ENCODE peak calls at places on chromosomes 16 and 17, in seven cellular contexts. One of them, this sample, is unnamed.

GRCh38 chr16:57620316-57621231 is 7.9 kb upstream of the ADGRG1 start:
- DNase-seq in AG20443: no peak
- DNase-seq in NB4: no peak
- DNase-seq in effector memory CD4-positive, alpha-beta T cell: no peak
- DNase-seq in iris pigment epithelial cell: no peak
- DNase-seq in HS-27A: no peak
- DNase-seq in A549: no peak
- DNase-seq in this sample: no peak

GRCh38 chr16:68355447-68356248 is 44.8 kb downstream of the PRMT7 start:
- DNase-seq in AG20443: no peak
- DNase-seq in NB4: peak; percentile 71
- DNase-seq in effector memory CD4-positive, alpha-beta T cell: no peak
- DNase-seq in iris pigment epithelial cell: no peak
- DNase-seq in HS-27A: no peak
- DNase-seq in A549: no peak
- DNase-seq in this sample: peak; percentile 5

GRCh38 chr17:76537288-76537577 is 276 bp downstream of the CYGB start:
- DNase-seq in AG20443: peak; percentile 72
- DNase-seq in NB4: no peak
- DNase-seq in effector memory CD4-positive, alpha-beta T cell: no peak
- DNase-seq in iris pigment epithelial cell: peak; percentile 57
- DNase-seq in HS-27A: no peak
- DNase-seq in A549: no peak
- DNase-seq in this sample: no peak

GRCh38 chr17:76265624-76266243 is 586 bp downstream of the UBALD2 start:
- DNase-seq in AG20443: peak; percentile 57
- DNase-seq in NB4: peak; percentile 63
- DNase-seq in effector memory CD4-positive, alpha-beta T cell: peak; percentile 41
- DNase-seq in iris pigment epithelial cell: peak; percentile 43
- DNase-seq in HS-27A: no peak
- DNase-seq in A549: peak; percentile 53
- DNase-seq in this sample: peak; percentile 42

GRCh38 chr17:13520899-13521572 is 80.7 kb downstream of the HS3ST3A1 start:
- DNase-seq in AG20443: peak; percentile 78
- DNase-seq in NB4: no peak
- DNase-seq in effector memory CD4-positive, alpha-beta T cell: no peak
- DNase-seq in iris pigment epithelial cell: peak; percentile 86
- DNase-seq in HS-27A: no peak
- DNase-seq in A549: no peak
- DNase-seq in this sample: no peak

GRCh38 chr17:63438092-63439051 is 7.7 kb downstream of the CYB561 start:
- DNase-seq in AG20443: no peak
- DNase-seq in NB4: no peak
- DNase-seq in effector memory CD4-positive, alpha-beta T cell: no peak
- DNase-seq in iris pigment epithelial cell: no peak
- DNase-seq in HS-27A: no peak
- DNase-seq in A549: no peak
- DNase-seq in this sample: no peak

GRCh38 chr17:22517716-22518115 is 825.4 kb downstream of the KCNJ18 start:
- DNase-seq in AG20443: no peak
- DNase-seq in NB4: peak; percentile 54
- DNase-seq in effector memory CD4-positive, alpha-beta T cell: no peak
- DNase-seq in iris pigment epithelial cell: no peak
- DNase-seq in HS-27A: no peak
- DNase-seq in A549: peak; percentile 19
- DNase-seq in this sample: no peak

GRCh38 chr16:67967956-67968439 is 439 bp downstream of the SLC12A4 start:
- DNase-seq in AG20443: peak; percentile 83
- DNase-seq in NB4: peak; percentile 61
- DNase-seq in effector memory CD4-positive, alpha-beta T cell: no peak
- DNase-seq in iris pigment epithelial cell: peak; percentile 36
- DNase-seq in HS-27A: no peak
- DNase-seq in A549: no peak
- DNase-seq in this sample: peak; percentile 35

GRCh38 chr17:48841395-48841831 is 10.6 kb downstream of the CALCOCO2 start:
- DNase-seq in AG20443: peak; percentile 49
- DNase-seq in NB4: peak; percentile 86
- DNase-seq in effector memory CD4-positive, alpha-beta T cell: no peak
- DNase-seq in iris pigment epithelial cell: peak; percentile 92
- DNase-seq in HS-27A: no peak
- DNase-seq in A549: no peak
- DNase-seq in this sample: peak; percentile 99

GRCh38 chr17:38556234-38556633 is 49.5 kb downstream of the SRCIN1 start:
- DNase-seq in AG20443: no peak
- DNase-seq in NB4: peak; percentile 72
- DNase-seq in effector memory CD4-positive, alpha-beta T cell: no peak
- DNase-seq in iris pigment epithelial cell: no peak
- DNase-seq in HS-27A: no peak
- DNase-seq in A549: no peak
- DNase-seq in this sample: peak; percentile 74

GRCh38 chr16:67613808-67614207 is 31.1 kb upstream of the CARMIL2 start:
- DNase-seq in AG20443: no peak
- DNase-seq in NB4: peak; percentile 28
- DNase-seq in effector memory CD4-positive, alpha-beta T cell: no peak
- DNase-seq in iris pigment epithelial cell: no peak
- DNase-seq in HS-27A: no peak
- DNase-seq in A549: peak; percentile 46
- DNase-seq in this sample: no peak

GRCh38 chr17:47686276-47686635 is 7.7 kb upstream of the TBKBP1 start:
- DNase-seq in AG20443: peak; percentile 40
- DNase-seq in NB4: no peak
- DNase-seq in effector memory CD4-positive, alpha-beta T cell: no peak
- DNase-seq in iris pigment epithelial cell: peak; percentile 65
- DNase-seq in HS-27A: no peak
- DNase-seq in A549: no peak
- DNase-seq in this sample: no peak

GRCh38 chr17:45784583-45785372 is 658 bp downstream of the CRHR1 start:
- DNase-seq in AG20443: peak; percentile 48
- DNase-seq in NB4: peak; percentile 74
- DNase-seq in effector memory CD4-positive, alpha-beta T cell: no peak
- DNase-seq in iris pigment epithelial cell: peak; percentile 10
- DNase-seq in HS-27A: no peak
- DNase-seq in A549: no peak
- DNase-seq in this sample: peak; percentile 40

GRCh38 chr16:15644306-15644961 is 1.5 kb upstream of the MARF1 start:
- DNase-seq in AG20443: peak; percentile 17
- DNase-seq in NB4: no peak
- DNase-seq in effector memory CD4-positive, alpha-beta T cell: no peak
- DNase-seq in iris pigment epithelial cell: peak; percentile 38
- DNase-seq in HS-27A: no peak
- DNase-seq in A549: peak; percentile 54
- DNase-seq in this sample: no peak

GRCh38 chr17:18933102-18934058 is 18.6 kb upstream of the SLC5A10 start:
- DNase-seq in AG20443: no peak
- DNase-seq in NB4: peak; percentile 34
- DNase-seq in effector memory CD4-positive, alpha-beta T cell: no peak
- DNase-seq in iris pigment epithelial cell: no peak
- DNase-seq in HS-27A: no peak
- DNase-seq in A549: no peak
- DNase-seq in this sample: no peak

GRCh38 chr17:43832976-43833829 is at the start of gene MPP3:
- DNase-seq in AG20443: peak; percentile 97
- DNase-seq in NB4: peak; percentile 46
- DNase-seq in effector memory CD4-positive, alpha-beta T cell: peak; percentile 4
- DNase-seq in iris pigment epithelial cell: peak; percentile 73
- DNase-seq in HS-27A: no peak
- DNase-seq in A549: peak; percentile 78
- DNase-seq in this sample: peak; percentile 12

GRCh38 chr16:5325932-5326331 is 228.3 kb upstream of the EEF2KMT start:
- DNase-seq in AG20443: no peak
- DNase-seq in NB4: no peak
- DNase-seq in effector memory CD4-positive, alpha-beta T cell: no peak
- DNase-seq in iris pigment epithelial cell: no peak
- DNase-seq in HS-27A: no peak
- DNase-seq in A549: no peak
- DNase-seq in this sample: no peak

GRCh38 chr16:25135239-25135878 is 23.8 kb downstream of the LCMT1 start:
- DNase-seq in AG20443: peak; percentile 32
- DNase-seq in NB4: no peak
- DNase-seq in effector memory CD4-positive, alpha-beta T cell: no peak
- DNase-seq in iris pigment epithelial cell: peak; percentile 60
- DNase-seq in HS-27A: no peak
- DNase-seq in A549: peak; percentile 64
- DNase-seq in this sample: no peak

GRCh38 chr17:7477392-7478275 is 1.8 kb downstream of the ZBTB4 start:
- DNase-seq in AG20443: peak; percentile 87
- DNase-seq in NB4: no peak
- DNase-seq in effector memory CD4-positive, alpha-beta T cell: no peak
- DNase-seq in iris pigment epithelial cell: peak; percentile 86
- DNase-seq in HS-27A: no peak
- DNase-seq in A549: peak; percentile 24
- DNase-seq in this sample: no peak

GRCh38 chr16:30997887-30998711 is 12.3 kb downstream of the STX1B start:
- DNase-seq in AG20443: peak; percentile 89
- DNase-seq in NB4: no peak
- DNase-seq in effector memory CD4-positive, alpha-beta T cell: no peak
- DNase-seq in iris pigment epithelial cell: peak; percentile 90
- DNase-seq in HS-27A: peak; percentile 76
- DNase-seq in A549: peak; percentile 74
- DNase-seq in this sample: no peak

GRCh38 chr16:30065943-30066881 is 652 bp downstream of the ALDOA start:
- DNase-seq in AG20443: peak; percentile 64
- DNase-seq in NB4: peak; percentile 77
- DNase-seq in effector memory CD4-positive, alpha-beta T cell: peak; percentile 20
- DNase-seq in iris pigment epithelial cell: peak; percentile 84
- DNase-seq in HS-27A: no peak
- DNase-seq in A549: peak; percentile 43
- DNase-seq in this sample: no peak

GRCh38 chr17:31112001-31112661 is 17.4 kb downstream of the NF1 start:
- DNase-seq in AG20443: no peak
- DNase-seq in NB4: no peak
- DNase-seq in effector memory CD4-positive, alpha-beta T cell: no peak
- DNase-seq in iris pigment epithelial cell: peak; percentile 48
- DNase-seq in HS-27A: no peak
- DNase-seq in A549: no peak
- DNase-seq in this sample: no peak

GRCh38 chr17:28474035-28474640 is 694 bp downstream of the SLC13A2 start:
- DNase-seq in AG20443: no peak
- DNase-seq in NB4: no peak
- DNase-seq in effector memory CD4-positive, alpha-beta T cell: no peak
- DNase-seq in iris pigment epithelial cell: no peak
- DNase-seq in HS-27A: no peak
- DNase-seq in A549: no peak
- DNase-seq in this sample: no peak

GRCh38 chr16:69017036-69017783 is 88.2 kb upstream of the HAS3 start:
- DNase-seq in AG20443: peak; percentile 70
- DNase-seq in NB4: peak; percentile 13
- DNase-seq in effector memory CD4-positive, alpha-beta T cell: no peak
- DNase-seq in iris pigment epithelial cell: peak; percentile 75
- DNase-seq in HS-27A: no peak
- DNase-seq in A549: peak; percentile 69
- DNase-seq in this sample: peak; percentile 42

GRCh38 chr17:74861554-74862107 is 1.9 kb upstream of the GRIN2C start:
- DNase-seq in AG20443: no peak
- DNase-seq in NB4: no peak
- DNase-seq in effector memory CD4-positive, alpha-beta T cell: no peak
- DNase-seq in iris pigment epithelial cell: no peak
- DNase-seq in HS-27A: no peak
- DNase-seq in A549: no peak
- DNase-seq in this sample: no peak

GRCh38 chr16:50974438-50975036 is 176.5 kb downstream of the SALL1 start:
- DNase-seq in AG20443: no peak
- DNase-seq in NB4: no peak
- DNase-seq in effector memory CD4-positive, alpha-beta T cell: no peak
- DNase-seq in iris pigment epithelial cell: no peak
- DNase-seq in HS-27A: no peak
- DNase-seq in A549: no peak
- DNase-seq in this sample: no peak

GRCh38 chr17:81002409-81003361 is 11.0 kb downstream of the CHMP6 start:
- DNase-seq in AG20443: peak; percentile 81
- DNase-seq in NB4: peak; percentile 48
- DNase-seq in effector memory CD4-positive, alpha-beta T cell: no peak
- DNase-seq in iris pigment epithelial cell: peak; percentile 35
- DNase-seq in HS-27A: no peak
- DNase-seq in A549: no peak
- DNase-seq in this sample: no peak

GRCh38 chr16:80299416-80299815 is 241.4 kb upstream of the DYNLRB2 start:
- DNase-seq in AG20443: no peak
- DNase-seq in NB4: no peak
- DNase-seq in effector memory CD4-positive, alpha-beta T cell: no peak
- DNase-seq in iris pigment epithelial cell: peak; percentile 7
- DNase-seq in HS-27A: peak; percentile 71
- DNase-seq in A549: no peak
- DNase-seq in this sample: no peak

GRCh38 chr17:18105595-18105994 is 3.0 kb upstream of the MYO15A start:
- DNase-seq in AG20443: no peak
- DNase-seq in NB4: no peak
- DNase-seq in effector memory CD4-positive, alpha-beta T cell: no peak
- DNase-seq in iris pigment epithelial cell: no peak
- DNase-seq in HS-27A: no peak
- DNase-seq in A549: no peak
- DNase-seq in this sample: no peak

GRCh38 chr16:56589141-56590039 is at the start of gene MT3:
- DNase-seq in AG20443: peak; percentile 48
- DNase-seq in NB4: no peak
- DNase-seq in effector memory CD4-positive, alpha-beta T cell: no peak
- DNase-seq in iris pigment epithelial cell: no peak
- DNase-seq in HS-27A: no peak
- DNase-seq in A549: peak; percentile 28
- DNase-seq in this sample: no peak

GRCh38 chr16:1533443-1533951 is at the start of gene TMEM204:
- DNase-seq in AG20443: peak; percentile 87
- DNase-seq in NB4: no peak
- DNase-seq in effector memory CD4-positive, alpha-beta T cell: no peak
- DNase-seq in iris pigment epithelial cell: peak; percentile 75
- DNase-seq in HS-27A: no peak
- DNase-seq in A549: no peak
- DNase-seq in this sample: no peak

GRCh38 chr16:68737046-68737729 is at the start of gene CDH1:
- DNase-seq in AG20443: peak; percentile 36
- DNase-seq in NB4: no peak
- DNase-seq in effector memory CD4-positive, alpha-beta T cell: no peak
- DNase-seq in iris pigment epithelial cell: no peak
- DNase-seq in HS-27A: no peak
- DNase-seq in A549: no peak
- DNase-seq in this sample: no peak

GRCh38 chr16:47142469-47143328 is 1.0 kb downstream of the NETO2 start:
- DNase-seq in AG20443: peak; percentile 48
- DNase-seq in NB4: peak; percentile 82
- DNase-seq in effector memory CD4-positive, alpha-beta T cell: no peak
- DNase-seq in iris pigment epithelial cell: peak; percentile 71
- DNase-seq in HS-27A: no peak
- DNase-seq in A549: peak; percentile 36
- DNase-seq in this sample: peak; percentile 96

GRCh38 chr17:3667366-3668278 is 756 bp downstream of the TAX1BP3 start:
- DNase-seq in AG20443: peak; percentile 95
- DNase-seq in NB4: peak; percentile 49
- DNase-seq in effector memory CD4-positive, alpha-beta T cell: no peak
- DNase-seq in iris pigment epithelial cell: peak; percentile 93
- DNase-seq in HS-27A: peak; percentile 57
- DNase-seq in A549: peak; percentile 90
- DNase-seq in this sample: no peak

GRCh38 chr17:13592427-13592826 is 9.3 kb downstream of the HS3ST3A1 start:
- DNase-seq in AG20443: no peak
- DNase-seq in NB4: no peak
- DNase-seq in effector memory CD4-positive, alpha-beta T cell: no peak
- DNase-seq in iris pigment epithelial cell: no peak
- DNase-seq in HS-27A: no peak
- DNase-seq in A549: no peak
- DNase-seq in this sample: no peak

This sample was measured in Kasumi-1.